ENCODE peak calls at places on chromosomes 11 and 22, in five cellular contexts. Y is endodermal cell, Z is kidney, O is endothelial cell of umbilical vein, Q is psoas muscle. P is an unnamed sample.

GRCh38 chr11:96579642-96580041 is 189.8 kb downstream of the JRKL start:
- DNase-seq in Y (no peak), Z (no peak), O (no peak), Q (no peak), P (no peak)

GRCh38 chr11:44817207-44817944 is 90.6 kb downstream of the TSPAN18 start:
- DNase-seq in Y (no peak), Z (no peak), O (no peak), Q (no peak), P (no peak)

GRCh38 chr22:30274061-30274812 is 7.6 kb upstream of the OSM start:
- DNase-seq in Y (no peak), Z (no peak), O (no peak), Q (no peak), P (no peak)

GRCh38 chr11:19218216-19218615 is 16.4 kb upstream of the CSRP3 start:
- DNase-seq in Y (no peak), Z (no peak), O (no peak), Q (no peak), P (no peak)

GRCh38 chr11:71070490-71071455 is 181.6 kb downstream of the SHANK2 start:
- DNase-seq in Y (no peak), Z (no peak), O (no peak), Q (no peak), P (no peak)

GRCh38 chr22:40289991-40290459 is 56.3 kb upstream of the ADSL start:
- DNase-seq in Y (no peak), Z (no peak), O (no peak), Q (no peak), P (peak; percentile 59)

GRCh38 chr11:103923473-103923931 is 112.9 kb upstream of the DDI1 start:
- DNase-seq in Y (peak; percentile 58), Z (no peak), O (no peak), Q (no peak), P (no peak)

GRCh38 chr11:107719557-107720304 is 7.9 kb upstream of the SLN start:
- DNase-seq in Y (no peak), Z (no peak), O (no peak), Q (no peak), P (no peak)

GRCh38 chr11:14259870-14260269 is 99.1 kb downstream of the RRAS2 start:
- DNase-seq in Y (no peak), Z (no peak), O (no peak), Q (no peak), P (no peak)

GRCh38 chr22:29700949-29701927 is 18.6 kb upstream of the CABP7 start:
- DNase-seq in Y (peak; percentile 82), Z (no peak), O (peak; percentile 22), Q (no peak), P (no peak)

GRCh38 chr11:77207019-77207485 is 79.0 kb downstream of the MYO7A start:
- DNase-seq in Y (peak; percentile 39), Z (no peak), O (no peak), Q (no peak), P (no peak)

GRCh38 chr11:107044503-107044902 is 26.2 kb upstream of the GUCY1A2 start:
- DNase-seq in Y (no peak), Z (no peak), O (no peak), Q (no peak), P (no peak)

GRCh38 chr11:2752204-2752772 is 52.5 kb upstream of the KCNQ1OT1 start:
- DNase-seq in Y (no peak), Z (no peak), O (no peak), Q (no peak), P (no peak)

GRCh38 chr11:61057615-61058014 is 44.7 kb upstream of the CD5 start:
- DNase-seq in Y (peak; percentile 13), Z (no peak), O (no peak), Q (no peak), P (no peak)

GRCh38 chr11:33160147-33160546 is 1.1 kb downstream of the CSTF3 start:
- DNase-seq in Y (no peak), Z (no peak), O (peak; percentile 62), Q (no peak), P (no peak)

GRCh38 chr11:101442171-101442570 is 141.6 kb downstream of the TRPC6 start:
- DNase-seq in Y (no peak), Z (no peak), O (no peak), Q (no peak), P (no peak)

GRCh38 chr11:57622263-57622662 is 24.8 kb downstream of the SERPING1 start:
- DNase-seq in Y (no peak), Z (no peak), O (no peak), Q (no peak), P (no peak)

GRCh38 chr11:119337581-119338317 is 2.9 kb downstream of the C1QTNF5 start:
- DNase-seq in Y (peak; percentile 90), Z (peak; percentile 64), O (peak; percentile 77), Q (no peak), P (peak; percentile 49)

GRCh38 chr11:119338318-119338890 is 2.3 kb downstream of the C1QTNF5 start:
- DNase-seq in Y (peak; percentile 95), Z (peak; percentile 87), O (peak; percentile 90), Q (peak; percentile 65), P (peak; percentile 76)

GRCh38 chr11:86116386-86116726 is 47.5 kb upstream of the PICALM start:
- DNase-seq in Y (no peak), Z (no peak), O (no peak), Q (no peak), P (no peak)

GRCh38 chr11:129703846-129704245 is 111.8 kb upstream of the TMEM45B start:
- DNase-seq in Y (no peak), Z (no peak), O (no peak), Q (no peak), P (no peak)

GRCh38 chr11:111735262-111736116 is 30.7 kb downstream of the PPP2R1B start:
- DNase-seq in Y (peak; percentile 57), Z (peak; percentile 94), O (peak; percentile 98), Q (peak; percentile 84), P (no peak)

GRCh38 chr11:130201026-130201425 is 41.4 kb downstream of the ST14 start:
- DNase-seq in Y (no peak), Z (peak; percentile 49), O (no peak), Q (no peak), P (no peak)

GRCh38 chr11:6611092-6612007 is 666 bp downstream of the TAF10 start:
- DNase-seq in Y (peak; percentile 45), Z (peak; percentile 91), O (peak; percentile 44), Q (peak; percentile 57), P (peak; percentile 71)

GRCh38 chr22:47333625-47334024 is 571.2 kb downstream of the TBC1D22A start:
- DNase-seq in Y (no peak), Z (no peak), O (peak; percentile 61), Q (no peak), P (no peak)

DNA sequence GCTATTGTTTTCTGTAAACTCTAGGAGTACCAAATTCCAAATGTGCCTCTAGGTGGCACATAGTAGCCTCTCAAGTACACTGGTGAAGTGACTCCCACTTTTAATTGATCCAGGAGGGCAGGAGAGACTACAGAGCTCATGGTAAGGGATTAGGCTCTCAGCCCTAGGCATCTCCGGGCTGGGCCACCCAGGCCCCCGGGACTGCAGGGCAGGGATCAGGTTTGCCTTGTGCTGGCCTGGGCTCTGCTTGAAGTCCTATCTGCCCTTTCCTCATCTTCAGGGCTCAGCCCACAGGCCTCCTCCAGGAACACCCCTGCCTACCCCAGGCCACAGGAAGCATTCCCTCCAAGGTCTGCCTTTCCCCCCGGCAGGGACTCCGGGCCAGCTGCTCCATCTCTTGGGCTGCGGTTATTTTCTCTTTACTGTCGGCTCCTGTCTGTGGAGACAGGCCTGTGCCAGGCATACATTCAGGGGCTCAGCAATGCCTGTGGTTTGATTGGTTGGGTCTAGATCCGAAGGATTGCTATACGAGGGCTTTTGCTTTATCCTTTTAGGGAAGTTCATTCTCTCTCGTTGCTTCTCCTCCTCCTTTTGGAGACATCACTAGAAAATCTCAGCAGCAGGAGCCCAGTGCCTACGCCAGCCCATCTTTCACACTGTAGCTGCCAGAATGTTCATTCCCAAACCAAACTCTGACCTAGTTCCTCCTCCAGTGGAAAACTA is 32.8 kb downstream of the PARVA start:
- DNase-seq in Y (peak; percentile 74), Z (peak; percentile 66), O (peak; percentile 15), Q (no peak), P (no peak)
- TF ChIP-seq CTCF in Y (peak; percentile 56), Z (no peak), O (no peak), Q (no peak), P (no peak)

GRCh38 chr11:126282742-126283591 is at the start of gene TIRAP:
- DNase-seq in Y (peak; percentile 84), Z (peak; percentile 89), O (peak; percentile 55), Q (peak; percentile 78), P (peak; percentile 82)

GRCh38 chr11:126282361-126282741 is 542 bp upstream of the TIRAP start:
- DNase-seq in Y (peak; percentile 79), Z (no peak), O (no peak), Q (peak; percentile 56), P (no peak)

GRCh38 chr11:126280595-126280994 is 2.3 kb upstream of the TIRAP start:
- DNase-seq in Y (no peak), Z (no peak), O (no peak), Q (no peak), P (no peak)

GRCh38 chr11:126281666-126282175 is 1.2 kb upstream of the TIRAP start:
- DNase-seq in Y (no peak), Z (no peak), O (no peak), Q (no peak), P (no peak)

DNA sequence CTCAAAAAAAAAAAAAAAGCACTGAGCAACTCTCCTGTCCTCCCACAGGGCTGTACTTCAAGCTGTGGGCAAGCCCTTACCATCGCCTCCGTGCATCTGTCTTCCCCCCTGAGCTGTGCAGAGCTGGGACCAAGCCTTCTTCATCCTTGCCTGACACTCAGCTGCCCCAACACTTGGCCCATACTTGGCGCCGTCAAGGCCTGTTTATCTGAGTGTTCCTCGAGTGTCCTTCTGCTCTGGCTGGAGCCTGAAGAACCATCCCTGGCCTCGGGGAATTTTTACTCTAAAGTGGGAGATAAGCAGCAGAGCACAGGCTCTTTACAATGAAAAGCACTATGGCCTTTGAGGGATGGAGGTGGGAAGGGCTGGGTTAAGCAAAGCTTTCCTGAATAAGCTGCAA is 1.6 kb upstream of the TIRAP start:
- DNase-seq in Y (no peak), Z (no peak), O (no peak), Q (no peak), P (peak; percentile 70)
- H3K4me1 ChIP-seq in Y (no peaks in the 10 kb centered on the region), Z (peaks cover 6% of the 10 kb centered on the region), O (peaks cover 13% of the 10 kb centered on the region), Q (peaks cover 22% of the 10 kb centered on the region), P (peaks cover 48% of the 10 kb centered on the region)

GRCh38 chr22:42114721-42115120 is 15.9 kb downstream of the CYP2D6 start:
- DNase-seq in Y (peak; percentile 90), Z (no peak), O (peak; percentile 41), Q (no peak), P (no peak)
- TF ChIP-seq CTCF in Y (peak; percentile 67), Z (peak; percentile 35), O (peak; percentile 56), Q (peak; percentile 28), P (peak; percentile 28)

GRCh38 chr22:19760652-19761002 is at the start of gene TBX1:
- DNase-seq in Y (no peak), Z (no peak), O (no peak), Q (no peak), P (no peak)
- H3K4me1 ChIP-seq in Y (no peaks in the 10 kb centered on the region), Z (peaks cover 2% of the 10 kb centered on the region), O (peaks cover 14% of the 10 kb centered on the region), Q (peaks cover 11% of the 10 kb centered on the region), P (peaks cover 30% of the 10 kb centered on the region)

GRCh38 chr22:35352214-35353111 is 28.4 kb upstream of the HMOX1 start:
- DNase-seq in Y (peak; percentile 89), Z (peak; percentile 92), O (peak; percentile 46), Q (peak; percentile 64), P (peak; percentile 92)
- TF ChIP-seq CTCF in Y (peak; percentile 75), Z (peak; percentile 14), O (peak; percentile 27), Q (peak; percentile 17), P (peak; percentile 16)

GRCh38 chr11:128497057-128497957 is 90.1 kb downstream of the ETS1 start:
- DNase-seq in Y (peak; percentile 78), Z (no peak), O (peak; percentile 96), Q (peak; percentile 47), P (no peak)
- H3K4me1 ChIP-seq in Y (peaks cover 23% of the 10 kb centered on the region), Z (peaks cover 40% of the 10 kb centered on the region), O (peaks cover 67% of the 10 kb centered on the region), Q (peaks cover 88% of the 10 kb centered on the region), P (peaks cover 87% of the 10 kb centered on the region)

P was measured in lower lobe of right lung.